ENCODE peak calls at places on chromosomes 4 and X, in four cellular contexts. X is GM12878, W is K562, E is SK-N-SH. V is an unnamed sample.

GRCh38 chr4:106365613-106366012 is 3.0 kb downstream of the GIMD1 start:
- DNase-seq in X (no peak), E (no peak), W (no peak), V (no peak)

GRCh38 chr4:123967360-123967759 is 570.8 kb downstream of the SPRY1 start:
- DNase-seq in E (no peak), W (no peak), X (no peak), V (no peak)

GRCh38 chr4:90318208-90318607 is 191.0 kb downstream of the CCSER1 start:
- DNase-seq in E (no peak), W (no peak), X (no peak), V (no peak)

GRCh38 chr4:20283039-20283438 is 31.3 kb downstream of the SLIT2 start:
- DNase-seq in X (no peak), W (no peak), E (no peak), V (peak; percentile 63)

GRCh38 chrX:115233497-115234219 is at the start of gene LRCH2:
- DNase-seq in W (no peak), X (no peak), E (peak; percentile 86), V (peak; percentile 39)

GRCh38 chrX:151790421-151791160 is 56.0 kb downstream of the CNGA2 start:
- DNase-seq in X (no peak), W (no peak), E (no peak), V (no peak)

GRCh38 chr4:2009651-2010233 is 968 bp upstream of the NELFA start:
- DNase-seq in W (no peak), E (peak; percentile 87), X (no peak), V (peak; percentile 66)

GRCh38 chr4:84924439-84924838 is 42.1 kb downstream of the WDFY3 start:
- DNase-seq in X (no peak), E (no peak), W (no peak), V (no peak)

GRCh38 chr4:164926301-164926700 is 49.3 kb downstream of the APELA start:
- DNase-seq in X (no peak), W (no peak), E (no peak), V (no peak)

GRCh38 chrX:11913001-11913400 is 155.0 kb downstream of the MSL3 start:
- DNase-seq in E (no peak), X (no peak), W (no peak), V (no peak)

GRCh38 chr4:84470204-84470785 is 28.8 kb downstream of the NKX6-1 start:
- DNase-seq in W (no peak), X (no peak), E (no peak), V (peak; percentile 49)

GRCh38 chr4:74549936-74550335 is 105.0 kb downstream of the AREG start:
- DNase-seq in W (no peak), E (no peak), X (no peak), V (no peak)

GRCh38 chr4:78656968-78657445 is 105.4 kb downstream of the ANXA3 start:
- DNase-seq in X (no peak), W (no peak), E (no peak), V (no peak)

GRCh38 chr4:14559641-14560040 is 442.6 kb upstream of the CPEB2 start:
- DNase-seq in E (no peak), X (no peak), W (no peak), V (no peak)

GRCh38 chr4:100022792-100023222 is 72.7 kb upstream of the H2AZ1 start:
- DNase-seq in E (peak; percentile 59), W (no peak), X (no peak), V (peak; percentile 29)

GRCh38 chr4:72568959-72569718 is at the start of gene ADAMTS3:
- DNase-seq in E (peak; percentile 89), W (peak; percentile 82), X (no peak), V (peak; percentile 85)

GRCh38 chrX:131792789-131793462 is 230.2 kb upstream of the STK26 start:
- DNase-seq in W (no peak), X (peak; percentile 90), E (peak; percentile 68), V (no peak)

GRCh38 chr4:89298160-89298559 is 9.4 kb downstream of the GPRIN3 start:
- DNase-seq in X (no peak), W (no peak), E (no peak), V (no peak)

GRCh38 chr4:169810325-169811323 is 52.9 kb upstream of the HPF1 start:
- DNase-seq in W (peak; percentile 69), E (peak; percentile 64), X (peak; percentile 8), V (no peak)

GRCh38 chr4:84750260-84750955 is 167.5 kb downstream of the CDS1 start:
- DNase-seq in W (peak; percentile 40), X (no peak), E (peak; percentile 53), V (no peak)

GRCh38 chr4:26420903-26421302 is 69.4 kb downstream of the CCKAR start:
- DNase-seq in X (no peak), E (no peak), W (no peak), V (no peak)

GRCh38 chr4:24471623-24472510 is 112.5 kb downstream of the DHX15 start:
- DNase-seq in E (peak; percentile 51), W (no peak), X (no peak), V (peak; percentile 59)

GRCh38 chrX:140917354-140918115 is 84.9 kb upstream of the SPANXB1 start:
- DNase-seq in W (no peak), E (no peak), X (no peak), V (no peak)

GRCh38 chrX:123756320-123756719 is 23.5 kb upstream of the THOC2 start:
- DNase-seq in E (no peak), X (no peak), W (no peak), V (no peak)

GRCh38 chr4:186067757-186068385 is 1.1 kb upstream of the TLR3 start:
- DNase-seq in E (peak; percentile 31), X (peak; percentile 25), W (no peak), V (peak; percentile 30)

GRCh38 chrX:633043-633654 is 2.6 kb downstream of the SHOX start:
- DNase-seq in E (no peak), X (no peak), W (no peak), V (no peak)

GRCh38 chr4:40316782-40317635 is 18.1 kb upstream of the CHRNA9 start:
- DNase-seq in E (peak; percentile 57), W (peak; percentile 65), X (peak; percentile 78), V (peak; percentile 60)

GRCh38 chr4:6894528-6895498 is 14.8 kb upstream of the TBC1D14 start:
- DNase-seq in E (no peak), X (no peak), W (no peak), V (no peak)

GRCh38 chr4:87031946-87032345 is 97.1 kb downstream of the AFF1 start:
- DNase-seq in W (no peak), X (no peak), E (no peak), V (no peak)
- TF ChIP-seq USF1 in W (no peak), X (no peak), E (no peak), V (no peak)

DNA sequence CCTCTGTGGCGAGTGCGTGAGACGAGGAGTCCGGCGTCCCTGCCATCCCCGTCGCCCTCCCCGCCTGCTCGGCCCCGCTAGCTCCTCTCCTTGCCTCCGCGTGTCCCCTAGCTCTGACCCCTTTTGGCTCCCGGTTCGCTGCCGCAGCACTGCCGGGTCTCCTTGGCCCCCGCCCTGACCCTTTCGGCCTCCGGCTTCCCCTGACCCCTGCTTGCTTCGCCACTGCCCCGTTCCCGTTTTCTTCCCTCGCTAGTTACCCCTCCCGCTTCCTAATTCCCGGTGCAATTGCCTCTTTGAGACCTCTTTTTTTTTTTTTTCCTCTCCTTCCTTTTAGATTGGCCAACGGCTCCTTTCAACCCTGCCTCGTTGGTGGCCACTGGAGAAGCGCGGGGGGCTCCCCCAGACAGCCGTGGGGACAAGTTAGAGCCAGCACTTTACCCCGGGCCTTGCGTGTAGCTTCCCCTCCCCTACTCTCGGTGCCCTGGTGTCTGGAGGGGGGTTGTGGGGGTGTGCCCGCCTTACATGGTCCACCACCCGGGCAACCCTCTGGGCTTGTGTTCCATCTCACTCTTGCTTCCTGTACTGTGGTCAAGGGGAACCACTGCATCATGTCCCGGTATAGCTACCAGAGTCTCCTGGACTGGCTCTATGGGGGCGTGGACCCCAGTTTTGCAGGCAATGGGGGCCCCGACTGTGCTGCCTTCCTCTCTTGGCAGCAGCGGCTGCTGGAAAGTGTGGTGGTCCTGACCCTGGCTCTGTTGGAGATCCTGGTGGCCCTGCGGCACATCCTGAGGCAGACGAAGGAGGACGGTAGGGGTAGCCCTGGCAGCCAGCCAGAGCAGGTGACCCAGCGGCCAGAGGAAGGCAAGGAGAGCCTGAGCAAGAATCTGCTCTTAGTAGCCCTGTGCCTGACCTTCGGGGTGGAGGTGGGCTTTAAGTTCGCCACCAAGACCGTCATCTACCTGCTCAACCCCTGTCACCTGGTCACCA is 548 bp downstream of the TMEM164 start:
- DNase-seq in X (no peak), W (peak; percentile 32), E (peak; percentile 38), V (no peak)
- TF ChIP-seq USF1 in X (no peak), W (no peak), E (no peak), V (no peak)

GRCh38 chrX:39678914-39679313 is 418.8 kb downstream of the BCOR start:
- DNase-seq in E (peak; percentile 32), X (no peak), W (peak; percentile 33), V (no peak)
- TF ChIP-seq USF1 in E (no peak), X (no peak), W (no peak), V (no peak)

GRCh38 chrX:148624951-148625350 is 124.5 kb downstream of the AFF2 start:
- DNase-seq in E (no peak), X (no peak), W (no peak), V (no peak)

GRCh38 chrX:148618472-148619445 is 118.3 kb downstream of the AFF2 start:
- DNase-seq in W (no peak), E (no peak), X (no peak), V (no peak)

DNA sequence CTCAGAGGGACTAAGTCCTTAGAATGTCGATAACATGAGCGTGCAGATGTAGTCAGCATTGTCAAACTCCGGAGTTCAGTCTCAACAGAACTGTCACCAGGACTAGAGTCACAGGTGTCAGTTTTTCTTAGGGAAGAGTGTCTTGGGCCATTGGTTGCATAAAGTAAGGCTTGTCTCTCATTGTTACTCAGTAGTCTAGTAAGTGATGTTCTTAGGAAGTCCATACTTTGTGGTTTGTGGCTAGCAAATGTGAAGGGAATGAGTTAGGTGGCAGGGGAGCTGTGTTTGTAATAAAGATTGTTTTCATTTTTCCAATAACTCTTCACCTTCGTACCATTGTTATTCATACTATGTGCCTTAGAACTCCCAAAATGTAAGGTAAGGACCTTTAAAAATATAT is 119.6 kb downstream of the AFF2 start:
- DNase-seq in W (no peak), E (no peak), X (no peak), V (no peak)
- TF ChIP-seq USF1 in W (no peak), E (no peak), X (no peak), V (no peak)

GRCh38 chrX:45740291-45740690 is 539.6 kb upstream of the DIPK2B start:
- DNase-seq in W (no peak), E (no peak), X (no peak), V (no peak)

GRCh38 chrX:45731448-45731847 is 530.8 kb upstream of the DIPK2B start:
- DNase-seq in E (no peak), W (no peak), X (no peak), V (no peak)

GRCh38 chrX:45735571-45735970 is 534.9 kb upstream of the DIPK2B start:
- DNase-seq in E (no peak), X (no peak), W (no peak), V (no peak)
- TF ChIP-seq USF1 in E (no peak), X (no peak), W (no peak), V (no peak)

V was measured in WTC11.